ENCODE peak calls at places on chromosomes 5 and 9, in ten cellular contexts. K is fibroblast of lung, X is HCT116, T is colonic mucosa, R is mammary epithelial cell, L is IMR-90, G is DND-41, S is astrocyte, Y is MM.1S, P is neural progenitor cell. J is an unnamed sample.

GRCh38 chr9:121861501-121862180 is 210.2 kb downstream of the DAB2IP start:
- DNase-seq in K (no peak), X (peak; percentile 31), T (peak; percentile 36), R (no peak), L (no peak), G (no peak), S (no peak), Y (no peak), P (peak; percentile 72), J (peak; percentile 32)

GRCh38 chr9:89993678-89994630 is 389.1 kb downstream of the GADD45G start:
- DNase-seq in K (no peak), X (no peak), T (peak; percentile 66), R (no peak), L (no peak), G (no peak), S (no peak), Y (no peak), P (no peak), J (no peak)

GRCh38 chr5:149228610-149229297 is 42.9 kb upstream of the AFAP1L1 start:
- DNase-seq in K (peak; percentile 85), X (peak; percentile 89), T (peak; percentile 31), R (peak; percentile 76), L (peak; percentile 92), G (no peak), S (peak; percentile 74), Y (no peak), P (peak; percentile 62), J (peak; percentile 98)

GRCh38 chr9:16335788-16336580 is 534.5 kb downstream of the BNC2 start:
- DNase-seq in K (peak; percentile 100), X (peak; percentile 22), T (peak; percentile 44), R (peak; percentile 98), L (peak; percentile 99), G (no peak), S (peak; percentile 100), Y (peak; percentile 9), P (no peak), J (peak; percentile 95)

GRCh38 chr5:27020965-27021364 is 17.4 kb downstream of the CDH9 start:
- DNase-seq in K (peak; percentile 8), X (no peak), T (no peak), R (peak; percentile 23), L (peak; percentile 0), G (no peak), S (peak; percentile 2), Y (peak; percentile 42), P (no peak), J (peak; percentile 61)

GRCh38 chr9:77751341-77752091 is 103.4 kb upstream of the GNA14 start:
- DNase-seq in K (peak; percentile 86), X (peak; percentile 12), T (peak; percentile 57), R (peak; percentile 23), L (peak; percentile 81), G (peak; percentile 15), S (peak; percentile 80), Y (peak; percentile 40), P (peak; percentile 70), J (peak; percentile 75)

GRCh38 chr5:145484195-145484594 is 350.9 kb downstream of the PRELID2 start:
- DNase-seq in K (peak; percentile 87), X (peak; percentile 78), T (no peak), R (peak; percentile 74), L (peak; percentile 92), G (no peak), S (peak; percentile 85), Y (no peak), P (no peak), J (peak; percentile 67)

GRCh38 chr5:146441896-146442295 is 5.2 kb upstream of the TCERG1 start:
- DNase-seq in K (peak; percentile 28), X (no peak), T (no peak), R (peak; percentile 67), L (peak; percentile 36), G (no peak), S (no peak), Y (no peak), P (no peak), J (peak; percentile 75)

GRCh38 chr5:78638423-78638822 is 10.1 kb downstream of the LHFPL2 start:
- DNase-seq in K (peak; percentile 97), X (no peak), T (peak; percentile 67), R (peak; percentile 98), L (peak; percentile 92), G (no peak), S (peak; percentile 96), Y (no peak), P (peak; percentile 45), J (peak; percentile 95)

GRCh38 chr5:54357371-54358058 is 47.1 kb upstream of the ARL15 start:
- DNase-seq in K (no peak), X (no peak), T (no peak), R (no peak), L (no peak), G (no peak), S (no peak), Y (no peak), P (no peak), J (no peak)

GRCh38 chr9:97807681-97808080 is 45.3 kb upstream of the FOXE1 start:
- DNase-seq in K (no peak), X (no peak), T (no peak), R (peak; percentile 71), L (no peak), G (no peak), S (no peak), Y (no peak), P (no peak), J (peak; percentile 40)

GRCh38 chr9:96557921-96558320 is 61.7 kb downstream of the CDC14B start:
- DNase-seq in K (no peak), X (no peak), T (no peak), R (no peak), L (no peak), G (no peak), S (no peak), Y (no peak), P (no peak), J (no peak)

GRCh38 chr9:96383165-96383939 is at the start of gene SLC35D2:
- DNase-seq in K (peak; percentile 60), X (no peak), T (peak; percentile 86), R (peak; percentile 56), L (peak; percentile 32), G (no peak), S (peak; percentile 27), Y (no peak), P (peak; percentile 84), J (peak; percentile 58)

GRCh38 chr5:32165597-32165996 is 8.5 kb downstream of the GOLPH3 start:
- DNase-seq in K (no peak), X (no peak), T (no peak), R (no peak), L (no peak), G (no peak), S (no peak), Y (no peak), P (no peak), J (no peak)
- H3K9ac ChIP-seq in K (no peak overlapping the region), X (no peak overlapping the region), T (no peak overlapping the region), R (no peak overlapping the region), L (no peak overlapping the region), G (no peak overlapping the region), S (no peak overlapping the region), Y (no peak overlapping the region), P (no peak overlapping the region), J (no peak overlapping the region)

DNA sequence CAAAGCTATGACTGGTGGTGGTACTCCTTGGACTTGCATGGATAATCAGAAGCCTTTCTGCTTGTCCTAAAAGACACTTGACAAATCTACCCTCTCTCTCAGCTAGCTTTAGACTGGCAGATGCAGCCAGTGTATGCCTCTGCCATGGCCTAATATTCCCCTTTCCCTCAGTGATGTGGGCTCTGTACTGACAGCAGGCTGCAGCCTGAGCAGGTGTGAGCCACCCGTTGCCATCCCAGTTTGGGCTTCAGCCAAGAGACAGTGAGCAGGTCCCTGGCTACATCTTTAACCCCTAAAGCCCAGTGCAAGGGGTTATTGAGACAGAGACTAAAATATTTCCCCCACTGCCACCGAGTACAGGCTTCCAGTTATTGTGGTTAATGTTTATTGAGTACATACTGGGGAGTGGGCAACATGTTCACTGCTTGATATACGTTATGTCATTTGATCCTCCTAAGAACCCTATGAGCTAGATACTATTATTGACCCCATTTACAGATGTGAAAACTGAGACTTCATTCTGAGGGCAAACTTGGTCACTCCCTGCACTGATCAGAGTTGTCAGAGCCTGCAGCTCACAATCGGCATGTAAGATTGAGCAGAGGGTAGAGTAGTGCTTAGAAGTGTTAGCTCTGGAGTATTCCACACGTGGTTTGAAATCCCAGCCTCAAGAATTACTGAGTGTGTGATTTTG is 254.2 kb downstream of the ARHGAP26 start:
- DNase-seq in K (no peak), X (no peak), T (no peak), R (no peak), L (no peak), G (no peak), S (no peak), Y (no peak), P (no peak), J (no peak)
- H3K4me3 ChIP-seq in K (no peak overlapping the region), X (no peak overlapping the region), T (no peak overlapping the region), R (no peak overlapping the region), L (no peak overlapping the region), G (no peak overlapping the region), S (no peak overlapping the region), Y (no peak overlapping the region), P (no peak overlapping the region), J (no peak overlapping the region)

DNA sequence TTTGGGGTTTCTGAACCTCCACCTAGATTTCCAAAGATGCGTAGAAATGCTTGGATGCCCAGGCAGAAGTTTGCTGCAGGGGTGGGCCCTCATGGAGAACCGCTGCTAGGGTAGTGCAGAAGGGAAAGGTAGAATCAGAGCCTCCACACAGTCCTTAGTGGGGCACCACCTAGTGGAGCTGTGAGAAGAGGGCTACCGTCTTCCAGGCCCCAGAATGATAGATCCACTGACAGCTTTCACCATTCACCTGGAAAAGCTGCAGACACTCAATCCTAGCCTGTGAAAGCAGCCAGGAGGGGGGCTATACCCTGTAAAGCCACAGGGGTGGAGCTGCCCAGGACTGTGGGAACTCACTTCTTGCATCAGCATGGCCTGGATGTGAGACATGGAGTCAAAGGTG is 13.3 kb upstream of the HSDL2 start:
- DNase-seq in K (no peak), X (peak; percentile 18), T (no peak), R (no peak), L (no peak), G (peak; percentile 8), S (no peak), Y (no peak), P (no peak), J (no peak)
- TF ChIP-seq CTCF in K (no peak), X (peak; percentile 7), T (no peak), R (peak; percentile 19), L (no peak), G (peak; percentile 32), S (no peak), Y (peak; percentile 5), P (peak; percentile 6), J (peak; percentile 23)

GRCh38 chr5:127564002-127564769 is 46.7 kb downstream of the PRRC1 start:
- DNase-seq in K (peak; percentile 45), X (peak; percentile 48), T (peak; percentile 62), R (peak; percentile 44), L (peak; percentile 53), G (peak; percentile 51), S (peak; percentile 30), Y (peak; percentile 63), P (peak; percentile 80), J (peak; percentile 77)

GRCh38 chr5:127562252-127562651 is 44.8 kb downstream of the PRRC1 start:
- DNase-seq in K (peak; percentile 12), X (no peak), T (no peak), R (no peak), L (no peak), G (no peak), S (no peak), Y (no peak), P (peak; percentile 55), J (peak; percentile 19)

GRCh38 chr5:127561254-127561653 is 43.8 kb downstream of the PRRC1 start:
- DNase-seq in K (peak; percentile 87), X (no peak), T (no peak), R (peak; percentile 36), L (peak; percentile 77), G (no peak), S (peak; percentile 82), Y (no peak), P (no peak), J (no peak)

GRCh38 chr5:127565586-127566270 is 48.3 kb downstream of the PRRC1 start:
- DNase-seq in K (no peak), X (no peak), T (no peak), R (no peak), L (no peak), G (no peak), S (no peak), Y (no peak), P (no peak), J (no peak)

GRCh38 chr5:127563133-127563532 is 45.7 kb downstream of the PRRC1 start:
- DNase-seq in K (no peak), X (no peak), T (no peak), R (no peak), L (no peak), G (no peak), S (no peak), Y (no peak), P (no peak), J (no peak)
- H3K9ac ChIP-seq in K (no peak overlapping the region), X (no peak overlapping the region), T (no peak overlapping the region), R (no peak overlapping the region), L (no peak overlapping the region), G (no peak overlapping the region), S (no peak overlapping the region), Y (no peak overlapping the region), P (no peak overlapping the region), J (no peak overlapping the region)

J was measured in PC-3.